ENCODE peak calls at places on chromosome 9, in four cellular contexts. N is GM12878, S is K562, T is HepG2. C is an unnamed sample.

GRCh38 chr9:21294325-21294724 is 10.8 kb downstream of the IFNA5 start:
- DNase-seq in N (peak; percentile 15), S (no peak), T (peak; percentile 6), C (peak; percentile 81)

GRCh38 chr9:73173526-73174411 is 22.1 kb downstream of the ANXA1 start:
- DNase-seq in N (no peak), S (no peak), T (no peak), C (no peak)

GRCh38 chr9:14011799-14012560 is 302.0 kb downstream of the NFIB start:
- DNase-seq in N (no peak), S (no peak), T (no peak), C (no peak)

GRCh38 chr9:83066771-83067170 is 3.8 kb upstream of the RASEF start:
- DNase-seq in N (no peak), S (no peak), T (no peak), C (no peak)

GRCh38 chr9:91190062-91190461 is 171.7 kb downstream of the AUH start:
- DNase-seq in N (no peak), S (no peak), T (no peak), C (no peak)

GRCh38 chr9:81183763-81184162 is 505.6 kb downstream of the TLE1 start:
- DNase-seq in N (no peak), S (no peak), T (no peak), C (no peak)

GRCh38 chr9:83070257-83070656 is 7.3 kb upstream of the RASEF start:
- DNase-seq in N (no peak), S (no peak), T (no peak), C (no peak)

GRCh38 chr9:25716220-25716872 is 38.1 kb upstream of the TUSC1 start:
- DNase-seq in N (no peak), S (no peak), T (peak; percentile 6), C (no peak)

GRCh38 chr9:70422371-70423043 is 8.1 kb upstream of the KLF9 start:
- DNase-seq in N (no peak), S (no peak), T (no peak), C (no peak)

GRCh38 chr9:21715408-21715807 is 87.0 kb upstream of the MTAP start:
- DNase-seq in N (no peak), S (no peak), T (no peak), C (no peak)

GRCh38 chr9:92254401-92255337 is 38.8 kb downstream of the IARS1 start:
- DNase-seq in N (no peak), S (no peak), T (no peak), C (no peak)

GRCh38 chr9:123034881-123035465 is 1.5 kb downstream of the GPR21 start:
- DNase-seq in N (no peak), S (no peak), T (no peak), C (no peak)

GRCh38 chr9:13274901-13275641 is 4.4 kb downstream of the MPDZ start:
- DNase-seq in N (no peak), S (no peak), T (no peak), C (no peak)

GRCh38 chr9:224540-225520 is 10.2 kb downstream of the DOCK8 start:
- DNase-seq in N (no peak), S (peak; percentile 14), T (peak; percentile 26), C (no peak)

GRCh38 chr9:133763272-133764183 is 25.4 kb upstream of the SARDH start:
- DNase-seq in N (no peak), S (no peak), T (no peak), C (no peak)

GRCh38 chr9:91157891-91158660 is 203.6 kb downstream of the AUH start:
- DNase-seq in N (no peak), S (no peak), T (no peak), C (no peak)

GRCh38 chr9:88796947-88797346 is 194.3 kb upstream of the S1PR3 start:
- DNase-seq in N (no peak), S (no peak), T (no peak), C (no peak)

GRCh38 chr9:137435980-137436760 is 5.0 kb downstream of the ENTPD8 start:
- DNase-seq in N (no peak), S (peak; percentile 88), T (peak; percentile 62), C (peak; percentile 57)

GRCh38 chr9:126965541-126966428 is 51.2 kb downstream of the RALGPS1 start:
- DNase-seq in N (no peak), S (no peak), T (peak; percentile 30), C (peak; percentile 38)

GRCh38 chr9:98199388-98200033 is 7.1 kb upstream of the CORO2A start:
- DNase-seq in N (no peak), S (no peak), T (no peak), C (no peak)

GRCh38 chr9:26172301-26172700 is 494.1 kb upstream of the TUSC1 start:
- DNase-seq in N (no peak), S (no peak), T (no peak), C (no peak)

GRCh38 chr9:124449381-124450151 is 685 bp upstream of the ADGRD2 start:
- DNase-seq in N (no peak), S (no peak), T (no peak), C (no peak)

GRCh38 chr9:115291841-115292240 is 173.9 kb upstream of the TNC start:
- DNase-seq in N (no peak), S (no peak), T (no peak), C (no peak)

GRCh38 chr9:38434833-38435232 is 10.6 kb upstream of the IGFBPL1 start:
- DNase-seq in N (no peak), S (no peak), T (peak; percentile 64), C (no peak)

GRCh38 chr9:99008187-99008586 is 64.5 kb downstream of the COL15A1 start:
- DNase-seq in N (no peak), S (no peak), T (no peak), C (no peak)

GRCh38 chr9:134188421-134189166 is 24.2 kb upstream of the RNU6ATAC start:
- DNase-seq in N (no peak), S (no peak), T (no peak), C (no peak)

GRCh38 chr9:118000581-118000980 is 296.4 kb downstream of the TLR4 start:
- DNase-seq in N (no peak), S (no peak), T (no peak), C (no peak)

GRCh38 chr9:122396622-122397148 is 25.9 kb downstream of the PTGS1 start:
- DNase-seq in N (no peak), S (no peak), T (no peak), C (no peak)

GRCh38 chr9:133141833-133142594 is 21.0 kb upstream of the RALGDS start:
- DNase-seq in N (no peak), S (no peak), T (no peak), C (no peak)

GRCh38 chr9:4324513-4324912 is 24.6 kb upstream of the GLIS3 start:
- DNase-seq in N (no peak), S (no peak), T (no peak), C (no peak)

GRCh38 chr9:109315480-109315879 is 5.4 kb downstream of the EPB41L4B start:
- DNase-seq in N (no peak), S (no peak), T (no peak), C (no peak)

DNA sequence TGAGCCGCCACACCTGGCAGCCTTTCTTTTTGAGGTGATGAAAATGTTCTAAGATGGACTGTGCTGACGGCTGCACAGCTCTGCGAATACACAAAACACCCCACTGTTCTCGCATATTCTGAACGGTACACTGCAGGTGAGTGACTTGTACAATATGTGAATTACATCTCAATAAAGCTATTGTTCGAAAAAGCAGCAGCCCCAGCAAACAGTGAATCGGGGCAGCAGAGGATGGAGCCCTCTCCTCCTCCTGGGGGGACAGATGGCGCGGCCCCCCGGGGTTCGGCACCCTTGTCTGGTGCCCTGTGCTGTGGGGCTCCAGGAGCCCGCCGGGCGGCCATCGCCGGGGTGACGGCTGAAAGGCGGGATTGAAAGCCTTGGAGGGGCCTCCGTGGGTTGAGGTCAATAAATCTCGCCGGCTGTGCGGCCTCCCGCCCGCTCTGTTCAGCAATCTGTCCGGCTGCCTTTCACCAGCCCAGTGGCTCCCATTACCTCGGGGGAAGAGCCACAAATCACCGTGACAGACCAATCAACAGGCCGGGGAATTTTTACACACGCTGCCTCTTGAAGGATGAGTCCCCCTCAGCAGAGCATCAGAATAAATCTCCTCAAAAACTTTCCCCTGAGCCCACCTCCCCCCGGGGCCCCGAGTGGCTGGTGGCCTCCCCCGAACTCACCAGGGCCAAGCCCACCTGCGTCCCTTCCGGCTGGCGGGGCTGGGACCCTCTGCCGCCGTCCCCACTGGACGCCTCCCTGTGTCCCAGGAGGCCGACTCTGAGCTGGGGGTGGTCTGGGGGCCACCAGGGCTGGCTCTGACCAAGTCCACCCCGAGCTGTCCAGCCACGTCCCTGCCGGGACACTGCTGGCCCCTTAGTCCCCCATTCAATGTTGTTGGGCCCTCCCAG is 37.8 kb upstream of the TMEM250 start:
- DNase-seq in N (no peak), S (no peak), T (no peak), C (no peak)
- TF ChIP-seq EZH2 in N (no peak), S (no peak), T (no peak), C (no peak)

GRCh38 chr9:135224921-135225541 is 137.6 kb downstream of the OLFM1 start:
- DNase-seq in N (no peak), S (no peak), T (no peak), C (no peak)
- TF ChIP-seq REST in N (no peak), S (no peak), T (no peak), C (no peak)

GRCh38 chr9:114046237-114046755 is 31.8 kb downstream of the AMBP start:
- DNase-seq in N (no peak), S (no peak), T (no peak), C (no peak)

GRCh38 chr9:114049453-114050225 is 28.5 kb downstream of the AMBP start:
- DNase-seq in N (no peak), S (no peak), T (no peak), C (no peak)

GRCh38 chr9:114046876-114047275 is 31.2 kb downstream of the AMBP start:
- DNase-seq in N (no peak), S (no peak), T (no peak), C (no peak)

GRCh38 chr9:114048533-114049452 is 29.3 kb downstream of the AMBP start:
- DNase-seq in N (no peak), S (no peak), T (no peak), C (no peak)

DNA sequence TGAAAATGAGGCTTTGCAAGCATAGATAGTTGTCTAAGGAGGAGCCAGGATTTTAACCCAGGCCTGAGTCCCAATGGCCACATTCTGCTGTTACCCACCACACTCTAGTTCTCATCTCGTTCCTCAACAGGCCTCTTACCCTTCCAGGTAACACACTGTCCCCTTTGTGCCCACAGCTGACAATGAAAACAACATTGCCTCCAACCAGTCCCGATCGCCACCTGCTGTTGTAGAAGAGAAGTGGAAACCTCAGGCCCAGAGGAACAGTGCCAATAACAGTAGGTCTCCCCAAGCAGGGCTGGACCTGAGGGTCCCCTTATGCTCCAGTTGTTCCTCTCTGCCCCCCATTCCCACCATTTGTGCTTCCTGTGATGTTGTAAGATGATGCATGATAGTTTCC is 30.4 kb downstream of the AMBP start:
- DNase-seq in N (no peak), S (no peak), T (peak; percentile 68), C (peak; percentile 16)
- TF ChIP-seq MAX in N (no peak), S (no peak), T (no peak), C (no peak)

DNA sequence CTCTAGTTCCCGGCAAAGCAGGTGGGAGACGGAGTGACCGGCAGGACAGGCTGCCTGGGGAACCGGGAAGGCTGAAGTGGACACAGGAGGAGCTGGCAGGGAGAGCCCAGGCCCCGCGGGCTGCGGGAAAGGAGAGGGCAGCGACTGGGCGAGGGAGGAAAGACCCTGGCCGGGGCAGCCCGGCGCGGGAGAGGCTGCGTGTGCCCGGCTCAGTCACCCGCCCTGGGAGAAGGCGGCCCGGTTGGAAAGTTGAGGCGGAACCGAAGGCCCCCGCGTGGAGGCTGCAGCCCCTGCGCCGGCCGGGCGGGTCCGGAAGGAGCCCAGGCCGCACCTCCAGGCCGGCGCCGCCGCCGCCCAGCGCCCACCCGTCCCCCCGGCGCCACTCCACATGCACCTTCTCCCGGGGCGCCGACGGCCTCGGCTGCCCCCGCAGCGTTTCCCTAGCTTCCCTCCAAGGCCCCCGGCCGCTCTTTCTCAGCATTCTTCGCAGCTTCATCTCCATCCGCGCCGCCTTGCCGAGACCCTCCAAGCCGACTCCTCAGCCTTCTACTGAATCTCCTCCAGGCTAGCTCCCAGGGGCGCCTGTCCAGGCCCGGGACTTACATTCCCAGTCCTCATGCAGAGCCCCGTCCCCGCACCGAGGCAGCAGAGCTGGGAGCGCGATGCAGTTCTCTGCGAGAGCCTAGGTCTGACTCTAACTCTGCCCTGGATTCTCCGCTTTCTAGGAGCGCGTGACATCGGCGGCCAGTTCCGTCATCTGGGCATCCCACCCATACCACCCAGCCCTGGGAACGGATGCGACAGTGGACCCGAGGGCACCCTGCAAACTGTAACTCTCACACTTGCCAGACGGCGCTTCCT is 152.0 kb downstream of the ERCC6L2 start:
- DNase-seq in N (no peak), S (no peak), T (no peak), C (no peak)
- TF ChIP-seq EZH2 in N (no peak), S (no peak), T (no peak), C (no peak)